ENCODE peak calls at places on chromosomes 1 and 21, in five cellular contexts. V, A, P, G and H are unnamed samples.

GRCh38 chr21:45993210-45994085 is 11.9 kb downstream of the COL6A1 start:
- DNase-seq in V (no peak), A (no peak), P (no peak), G (no peak), H (no peak)

GRCh38 chr1:86703696-86704455 is 500 bp upstream of the SH3GLB1 start:
- DNase-seq in V (no peak), A (peak), P (no peak), G (peak), H (no peak)

GRCh38 chr1:33735624-33736023 is 128.3 kb upstream of the HMGB4 start:
- DNase-seq in V (no peak), A (no peak), P (peak), G (peak), H (no peak)

GRCh38 chr1:73673980-73674379 is 524.0 kb downstream of the LRRIQ3 start:
- DNase-seq in V (no peak), A (no peak), P (peak), G (no peak), H (no peak)

GRCh38 chr1:21537511-21537931 is 28.3 kb downstream of the ALPL start:
- DNase-seq in V (no peak), A (no peak), P (no peak), G (peak), H (peak)

GRCh38 chr1:186577201-186577600 is 103.0 kb downstream of the PTGS2 start:
- DNase-seq in V (no peak), A (no peak), P (no peak), G (no peak), H (no peak)

GRCh38 chr1:18581420-18581880 is 49.2 kb upstream of the PAX7 start:
- DNase-seq in V (no peak), A (peak), P (peak), G (peak), H (peak)

GRCh38 chr1:233055879-233056641 is 105.6 kb downstream of the NTPCR start:
- DNase-seq in V (no peak), A (no peak), P (no peak), G (no peak), H (no peak)

GRCh38 chr1:184289825-184290550 is 96.8 kb upstream of the C1orf21 start:
- DNase-seq in V (peak), A (no peak), P (no peak), G (peak), H (no peak)

GRCh38 chr1:160963521-160963920 is 8.9 kb upstream of the ITLN2 start:
- DNase-seq in V (no peak), A (no peak), P (no peak), G (no peak), H (no peak)

GRCh38 chr1:95072117-95072516 is 634 bp downstream of the ALG14 start:
- DNase-seq in V (no peak), A (no peak), P (no peak), G (no peak), H (no peak)

GRCh38 chr21:26795866-26796329 is 49.3 kb downstream of the ADAMTS1 start:
- DNase-seq in V (peak), A (no peak), P (peak), G (peak), H (no peak)

GRCh38 chr1:23125489-23125888 is 43.2 kb downstream of the LUZP1 start:
- DNase-seq in V (no peak), A (no peak), P (no peak), G (no peak), H (no peak)

GRCh38 chr1:110148961-110149360 is 1.3 kb upstream of the SLC6A17 start:
- DNase-seq in V (no peak), A (no peak), P (no peak), G (peak), H (no peak)

GRCh38 chr1:222557148-222557547 is 9.2 kb upstream of the HHIPL2 start:
- DNase-seq in V (no peak), A (no peak), P (no peak), G (peak), H (no peak)

GRCh38 chr1:117828206-117828605 is 101.2 kb downstream of the GDAP2 start:
- DNase-seq in V (no peak), A (no peak), P (no peak), G (no peak), H (no peak)

GRCh38 chr1:208238710-208239517 is 5.3 kb downstream of the PLXNA2 start:
- DNase-seq in V (peak), A (no peak), P (peak), G (peak), H (peak)

GRCh38 chr1:207040181-207040533 is 7.6 kb upstream of the C1orf116 start:
- DNase-seq in V (no peak), A (no peak), P (no peak), G (no peak), H (no peak)

GRCh38 chr1:2377751-2378440 is 13.5 kb downstream of the MORN1 start:
- DNase-seq in V (no peak), A (no peak), P (no peak), G (no peak), H (no peak)

GRCh38 chr1:109617291-109617801 is 2.1 kb downstream of the GNAT2 start:
- DNase-seq in V (peak), A (no peak), P (peak), G (peak), H (peak)

GRCh38 chr1:206725053-206725963 is 40.6 kb downstream of the MAPKAPK2 start:
- DNase-seq in V (peak), A (peak), P (no peak), G (peak), H (peak)